ENCODE peak calls at places on chromosomes 1 and 21, in eight cellular contexts. F is C1 segment of cervical spinal cord; Q is psoas muscle; B is hippocampal formation; U is stimulated activated CD4-positive, alpha-beta T cell treated with anti-CD3 and anti-CD28 coated beads, Interleukin-4, amount 100 ng/mL, for 24 hours; N is ELR; K is HS-27A; S is stomach. A is an unnamed sample.

GRCh38 chr21:42973309-42973990 is 912 bp upstream of the PKNOX1 start:
- DNase-seq in F (no peak), Q (peak), B (no peak), U (no peak), N (no peak), K (no peak), S (no peak), A (peak)

GRCh38 chr1:38500352-38500751 is 359.2 kb downstream of the RRAGC start:
- DNase-seq in F (no peak), Q (no peak), B (no peak), U (no peak), N (peak), K (no peak), S (no peak), A (no peak)

GRCh38 chr1:244306544-244306943 is 145.2 kb downstream of the ADSS2 start:
- DNase-seq in F (no peak), Q (no peak), B (no peak), U (no peak), N (no peak), K (no peak), S (no peak), A (no peak)

GRCh38 chr1:171403396-171403795 is 81.9 kb upstream of the PRRC2C start:
- DNase-seq in F (no peak), Q (no peak), B (no peak), U (no peak), N (peak), K (no peak), S (no peak), A (no peak)

GRCh38 chr1:40411843-40412242 is 38.3 kb downstream of the SMAP2 start:
- DNase-seq in F (no peak), Q (no peak), B (no peak), U (no peak), N (no peak), K (no peak), S (no peak), A (no peak)

GRCh38 chr1:235901461-235901860 is 34.8 kb upstream of the LYST start:
- DNase-seq in F (no peak), Q (no peak), B (no peak), U (no peak), N (peak), K (peak), S (no peak), A (no peak)

GRCh38 chr21:42149656-42150457 is 69.1 kb upstream of the ABCG1 start:
- DNase-seq in F (no peak), Q (no peak), B (no peak), U (no peak), N (no peak), K (no peak), S (no peak), A (no peak)

GRCh38 chr1:88549536-88549935 is 134.5 kb upstream of the PKN2 start:
- DNase-seq in F (no peak), Q (no peak), B (peak), U (no peak), N (peak), K (no peak), S (no peak), A (no peak)

GRCh38 chr1:33369764-33370163 is 48.9 kb upstream of the A3GALT2 start:
- DNase-seq in F (no peak), Q (no peak), B (no peak), U (no peak), N (no peak), K (no peak), S (no peak), A (no peak)

GRCh38 chr21:23960769-23961168 is 1646.5 kb downstream of the MRPL39 start:
- DNase-seq in F (no peak), Q (no peak), B (no peak), U (no peak), N (peak), K (no peak), S (no peak), A (no peak)

GRCh38 chr1:30856260-30856790 is 52.2 kb downstream of the SDC3 start:
- DNase-seq in F (no peak), Q (no peak), B (no peak), U (no peak), N (no peak), K (no peak), S (peak), A (no peak)

GRCh38 chr1:55893155-55893554 is 678.0 kb upstream of the USP24 start:
- DNase-seq in F (no peak), Q (no peak), B (no peak), U (no peak), N (peak), K (peak), S (no peak), A (no peak)

GRCh38 chr1:208298593-208299233 is 54.5 kb upstream of the PLXNA2 start:
- DNase-seq in F (no peak), Q (no peak), B (no peak), U (no peak), N (no peak), K (no peak), S (peak), A (no peak)

GRCh38 chr1:54777011-54777410 is 12.7 kb upstream of the PARS2 start:
- DNase-seq in F (no peak), Q (no peak), B (no peak), U (no peak), N (no peak), K (no peak), S (no peak), A (no peak)

GRCh38 chr1:58397187-58397820 is 149.2 kb downstream of the OMA1 start:
- DNase-seq in F (no peak), Q (no peak), B (no peak), U (no peak), N (peak), K (no peak), S (no peak), A (no peak)

GRCh38 chr1:54798769-54799641 is 2.1 kb downstream of the TTC22 start:
- DNase-seq in F (no peak), Q (no peak), B (no peak), U (peak), N (peak), K (no peak), S (peak), A (no peak)

GRCh38 chr1:82099170-82099569 is 298.4 kb downstream of the ADGRL2 start:
- DNase-seq in F (no peak), Q (no peak), B (no peak), U (no peak), N (no peak), K (no peak), S (no peak), A (no peak)

GRCh38 chr21:23936224-23936623 is 1671.1 kb downstream of the MRPL39 start:
- DNase-seq in F (no peak), Q (no peak), B (peak), U (no peak), N (no peak), K (no peak), S (no peak), A (no peak)

GRCh38 chr1:2001773-2002411 is 1.7 kb downstream of the CFAP74 start:
- DNase-seq in F (no peak), Q (no peak), B (no peak), U (no peak), N (no peak), K (no peak), S (peak), A (no peak)

GRCh38 chr1:243598433-243598832 is 251.6 kb downstream of the AKT3 start:
- DNase-seq in F (no peak), Q (no peak), B (no peak), U (peak), N (peak), K (no peak), S (no peak), A (no peak)

GRCh38 chr1:214331827-214332423 is 51.0 kb downstream of the SMYD2 start:
- DNase-seq in F (no peak), Q (peak), B (peak), U (peak), N (peak), K (no peak), S (no peak), A (no peak)

GRCh38 chr1:184973308-184974085 is 811 bp downstream of the NIBAN1 start:
- DNase-seq in F (no peak), Q (peak), B (no peak), U (peak), N (peak), K (peak), S (peak), A (peak)

GRCh38 chr1:84021822-84022221 is 22.9 kb upstream of the TTLL7 start:
- DNase-seq in F (no peak), Q (no peak), B (no peak), U (no peak), N (no peak), K (no peak), S (no peak), A (no peak)

GRCh38 chr21:36751383-36751782 is 52.5 kb downstream of the SIM2 start:
- DNase-seq in F (no peak), Q (no peak), B (no peak), U (no peak), N (no peak), K (no peak), S (no peak), A (no peak)

GRCh38 chr1:52633291-52633754 is 355 bp downstream of the SHISAL2A start:
- DNase-seq in F (no peak), Q (peak), B (no peak), U (peak), N (no peak), K (no peak), S (no peak), A (no peak)

GRCh38 chr1:115807723-115808122 is 33.2 kb downstream of the NHLH2 start:
- DNase-seq in F (no peak), Q (no peak), B (peak), U (peak), N (peak), K (peak), S (peak), A (no peak)

GRCh38 chr21:15138475-15138874 is 73.7 kb upstream of the NRIP1 start:
- DNase-seq in F (no peak), Q (peak), B (no peak), U (no peak), N (no peak), K (no peak), S (peak), A (no peak)

GRCh38 chr1:221397606-221398005 is 344.3 kb downstream of the DUSP10 start:
- DNase-seq in F (no peak), Q (no peak), B (no peak), U (no peak), N (peak), K (no peak), S (no peak), A (no peak)

GRCh38 chr1:61227857-61228557 is 145.6 kb downstream of the NFIA start:
- DNase-seq in F (no peak), Q (no peak), B (no peak), U (no peak), N (no peak), K (no peak), S (no peak), A (no peak)

GRCh38 chr1:63317007-63317813 is 5.2 kb upstream of the FOXD3 start:
- DNase-seq in F (no peak), Q (peak), B (no peak), U (peak), N (peak), K (no peak), S (peak), A (no peak)

A was measured in right atrium auricular region.